ENCODE peak calls at places on chromosomes 11 and 22, in eight cellular contexts. One of them, this sample, is unnamed.

GRCh38 chr11:119533931-119534694 is 111.1 kb upstream of the THY1 start:
- DNase-seq in transverse colon: peak; percentile 74
- DNase-seq in bronchial epithelial cell: peak; percentile 51
- DNase-seq in fibroblast of lung: peak; percentile 52
- DNase-seq in psoas muscle: peak; percentile 81
- DNase-seq in neural crest cell: peak; percentile 81
- DNase-seq in brain microvascular endothelial cell: peak; percentile 67
- DNase-seq in mammary epithelial cell: peak; percentile 57
- DNase-seq in this sample: no peak

GRCh38 chr11:79047356-79047755 is 393.5 kb downstream of the TENM4 start:
- DNase-seq in transverse colon: no peak
- DNase-seq in bronchial epithelial cell: no peak
- DNase-seq in fibroblast of lung: no peak
- DNase-seq in psoas muscle: no peak
- DNase-seq in neural crest cell: no peak
- DNase-seq in brain microvascular endothelial cell: no peak
- DNase-seq in mammary epithelial cell: no peak
- DNase-seq in this sample: no peak

GRCh38 chr22:45544588-45545170 is 42.0 kb downstream of the FBLN1 start:
- DNase-seq in transverse colon: no peak
- DNase-seq in bronchial epithelial cell: peak; percentile 66
- DNase-seq in fibroblast of lung: peak; percentile 61
- DNase-seq in psoas muscle: no peak
- DNase-seq in neural crest cell: no peak
- DNase-seq in brain microvascular endothelial cell: no peak
- DNase-seq in mammary epithelial cell: peak; percentile 49
- DNase-seq in this sample: no peak

GRCh38 chr22:20509344-20510047 is 2.1 kb downstream of the MED15 start:
- DNase-seq in transverse colon: peak; percentile 79
- DNase-seq in bronchial epithelial cell: peak; percentile 86
- DNase-seq in fibroblast of lung: peak; percentile 91
- DNase-seq in psoas muscle: peak; percentile 74
- DNase-seq in neural crest cell: no peak
- DNase-seq in brain microvascular endothelial cell: peak; percentile 93
- DNase-seq in mammary epithelial cell: peak; percentile 90
- DNase-seq in this sample: no peak

GRCh38 chr11:109026891-109027489 is 362.1 kb downstream of the DDX10 start:
- DNase-seq in transverse colon: no peak
- DNase-seq in bronchial epithelial cell: no peak
- DNase-seq in fibroblast of lung: peak; percentile 56
- DNase-seq in psoas muscle: no peak
- DNase-seq in neural crest cell: no peak
- DNase-seq in brain microvascular endothelial cell: no peak
- DNase-seq in mammary epithelial cell: no peak
- DNase-seq in this sample: no peak

GRCh38 chr22:39135092-39135896 is 17.2 kb downstream of the CBX7 start:
- DNase-seq in transverse colon: peak; percentile 44
- DNase-seq in bronchial epithelial cell: no peak
- DNase-seq in fibroblast of lung: peak; percentile 38
- DNase-seq in psoas muscle: no peak
- DNase-seq in neural crest cell: peak; percentile 72
- DNase-seq in brain microvascular endothelial cell: peak; percentile 32
- DNase-seq in mammary epithelial cell: peak; percentile 39
- DNase-seq in this sample: no peak

GRCh38 chr22:49403102-49403501 is 424.6 kb downstream of the BRD1 start:
- DNase-seq in transverse colon: no peak
- DNase-seq in bronchial epithelial cell: no peak
- DNase-seq in fibroblast of lung: no peak
- DNase-seq in psoas muscle: no peak
- DNase-seq in neural crest cell: no peak
- DNase-seq in brain microvascular endothelial cell: no peak
- DNase-seq in mammary epithelial cell: no peak
- DNase-seq in this sample: no peak

GRCh38 chr11:106503901-106504300 is 426.4 kb downstream of the AASDHPPT start:
- DNase-seq in transverse colon: no peak
- DNase-seq in bronchial epithelial cell: no peak
- DNase-seq in fibroblast of lung: no peak
- DNase-seq in psoas muscle: no peak
- DNase-seq in neural crest cell: no peak
- DNase-seq in brain microvascular endothelial cell: peak; percentile 21
- DNase-seq in mammary epithelial cell: no peak
- DNase-seq in this sample: no peak

GRCh38 chr22:19657252-19658056 is 56.8 kb upstream of the SEPTIN5 start:
- DNase-seq in transverse colon: no peak
- DNase-seq in bronchial epithelial cell: no peak
- DNase-seq in fibroblast of lung: no peak
- DNase-seq in psoas muscle: no peak
- DNase-seq in neural crest cell: no peak
- DNase-seq in brain microvascular endothelial cell: no peak
- DNase-seq in mammary epithelial cell: no peak
- DNase-seq in this sample: no peak

GRCh38 chr11:74138572-74138971 is 32.2 kb downstream of the C2CD3 start:
- DNase-seq in transverse colon: no peak
- DNase-seq in bronchial epithelial cell: peak; percentile 98
- DNase-seq in fibroblast of lung: peak; percentile 91
- DNase-seq in psoas muscle: no peak
- DNase-seq in neural crest cell: no peak
- DNase-seq in brain microvascular endothelial cell: peak; percentile 94
- DNase-seq in mammary epithelial cell: peak; percentile 95
- DNase-seq in this sample: peak; percentile 81

GRCh38 chr22:25900880-25901279 is 158.9 kb downstream of the MYO18B start:
- DNase-seq in transverse colon: no peak
- DNase-seq in bronchial epithelial cell: no peak
- DNase-seq in fibroblast of lung: no peak
- DNase-seq in psoas muscle: peak; percentile 63
- DNase-seq in neural crest cell: no peak
- DNase-seq in brain microvascular endothelial cell: no peak
- DNase-seq in mammary epithelial cell: no peak
- DNase-seq in this sample: no peak

GRCh38 chr22:48743601-48744282 is 1083.9 kb downstream of the BRD1 start:
- DNase-seq in transverse colon: no peak
- DNase-seq in bronchial epithelial cell: no peak
- DNase-seq in fibroblast of lung: no peak
- DNase-seq in psoas muscle: no peak
- DNase-seq in neural crest cell: no peak
- DNase-seq in brain microvascular endothelial cell: no peak
- DNase-seq in mammary epithelial cell: no peak
- DNase-seq in this sample: no peak

GRCh38 chr11:15837901-15838489 is 518.4 kb downstream of the SOX6 start:
- DNase-seq in transverse colon: no peak
- DNase-seq in bronchial epithelial cell: no peak
- DNase-seq in fibroblast of lung: no peak
- DNase-seq in psoas muscle: no peak
- DNase-seq in neural crest cell: no peak
- DNase-seq in brain microvascular endothelial cell: no peak
- DNase-seq in mammary epithelial cell: no peak
- DNase-seq in this sample: no peak

GRCh38 chr11:110679323-110679980 is 32.8 kb downstream of the ARHGAP20 start:
- DNase-seq in transverse colon: no peak
- DNase-seq in bronchial epithelial cell: peak; percentile 41
- DNase-seq in fibroblast of lung: peak; percentile 59
- DNase-seq in psoas muscle: no peak
- DNase-seq in neural crest cell: no peak
- DNase-seq in brain microvascular endothelial cell: peak; percentile 24
- DNase-seq in mammary epithelial cell: no peak
- DNase-seq in this sample: no peak

GRCh38 chr22:35930933-35931332 is 97.7 kb downstream of the RBFOX2 start:
- DNase-seq in transverse colon: no peak
- DNase-seq in bronchial epithelial cell: peak; percentile 48
- DNase-seq in fibroblast of lung: peak; percentile 90
- DNase-seq in psoas muscle: no peak
- DNase-seq in neural crest cell: no peak
- DNase-seq in brain microvascular endothelial cell: peak; percentile 67
- DNase-seq in mammary epithelial cell: peak; percentile 44
- DNase-seq in this sample: no peak

GRCh38 chr11:109486129-109486528 is 64.1 kb downstream of the C11orf87 start:
- DNase-seq in transverse colon: no peak
- DNase-seq in bronchial epithelial cell: no peak
- DNase-seq in fibroblast of lung: no peak
- DNase-seq in psoas muscle: no peak
- DNase-seq in neural crest cell: no peak
- DNase-seq in brain microvascular endothelial cell: no peak
- DNase-seq in mammary epithelial cell: no peak
- DNase-seq in this sample: no peak

GRCh38 chr11:4184163-4184916 is 89.7 kb downstream of the RRM1 start:
- DNase-seq in transverse colon: no peak
- DNase-seq in bronchial epithelial cell: no peak
- DNase-seq in fibroblast of lung: peak; percentile 22
- DNase-seq in psoas muscle: no peak
- DNase-seq in neural crest cell: no peak
- DNase-seq in brain microvascular endothelial cell: no peak
- DNase-seq in mammary epithelial cell: no peak
- DNase-seq in this sample: no peak

GRCh38 chr11:72634472-72635095 is 39.6 kb downstream of the PDE2A start:
- DNase-seq in transverse colon: no peak
- DNase-seq in bronchial epithelial cell: no peak
- DNase-seq in fibroblast of lung: no peak
- DNase-seq in psoas muscle: no peak
- DNase-seq in neural crest cell: no peak
- DNase-seq in brain microvascular endothelial cell: no peak
- DNase-seq in mammary epithelial cell: no peak
- DNase-seq in this sample: no peak

GRCh38 chr11:15779518-15779917 is 576.8 kb downstream of the SOX6 start:
- DNase-seq in transverse colon: no peak
- DNase-seq in bronchial epithelial cell: no peak
- DNase-seq in fibroblast of lung: no peak
- DNase-seq in psoas muscle: no peak
- DNase-seq in neural crest cell: no peak
- DNase-seq in brain microvascular endothelial cell: no peak
- DNase-seq in mammary epithelial cell: no peak
- DNase-seq in this sample: no peak

GRCh38 chr11:69330330-69330729 is 36.4 kb downstream of the MYEOV start:
- DNase-seq in transverse colon: no peak
- DNase-seq in bronchial epithelial cell: no peak
- DNase-seq in fibroblast of lung: no peak
- DNase-seq in psoas muscle: no peak
- DNase-seq in neural crest cell: no peak
- DNase-seq in brain microvascular endothelial cell: no peak
- DNase-seq in mammary epithelial cell: no peak
- DNase-seq in this sample: no peak

GRCh38 chr11:61080526-61080925 is 21.8 kb upstream of the CD5 start:
- DNase-seq in transverse colon: no peak
- DNase-seq in bronchial epithelial cell: no peak
- DNase-seq in fibroblast of lung: no peak
- DNase-seq in psoas muscle: no peak
- DNase-seq in neural crest cell: no peak
- DNase-seq in brain microvascular endothelial cell: no peak
- DNase-seq in mammary epithelial cell: no peak
- DNase-seq in this sample: no peak

GRCh38 chr11:65357856-65358356 is 3.4 kb downstream of the TIGD3 start:
- DNase-seq in transverse colon: no peak
- DNase-seq in bronchial epithelial cell: no peak
- DNase-seq in fibroblast of lung: no peak
- DNase-seq in psoas muscle: no peak
- DNase-seq in neural crest cell: no peak
- DNase-seq in brain microvascular endothelial cell: no peak
- DNase-seq in mammary epithelial cell: no peak
- DNase-seq in this sample: no peak

GRCh38 chr11:61777234-61778090 is 14.9 kb downstream of the TMEM258 start:
- DNase-seq in transverse colon: peak; percentile 53
- DNase-seq in bronchial epithelial cell: no peak
- DNase-seq in fibroblast of lung: no peak
- DNase-seq in psoas muscle: peak; percentile 79
- DNase-seq in neural crest cell: no peak
- DNase-seq in brain microvascular endothelial cell: no peak
- DNase-seq in mammary epithelial cell: peak; percentile 22
- DNase-seq in this sample: no peak

DNA sequence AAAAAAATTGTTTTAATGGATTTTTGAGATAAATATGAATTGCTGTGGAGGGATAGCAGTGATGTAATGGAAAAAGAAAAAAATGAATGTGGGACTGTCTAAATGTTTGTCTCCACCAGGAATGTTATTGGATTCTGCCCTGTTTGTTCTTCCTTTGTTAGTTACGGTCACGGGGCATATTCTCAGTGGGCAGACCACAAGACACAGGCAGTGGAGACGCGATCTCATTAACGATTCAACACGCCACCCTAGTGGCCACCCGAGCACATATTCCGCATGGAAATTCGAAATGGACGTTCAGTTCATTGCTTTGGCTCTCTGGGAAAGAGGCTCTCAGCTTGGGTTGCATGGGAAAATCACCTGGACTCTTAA is 151.8 kb upstream of the TTC12 start:
- DNase-seq in transverse colon: no peak
- DNase-seq in bronchial epithelial cell: no peak
- DNase-seq in fibroblast of lung: no peak
- DNase-seq in psoas muscle: no peak
- DNase-seq in neural crest cell: no peak
- DNase-seq in brain microvascular endothelial cell: no peak
- DNase-seq in mammary epithelial cell: no peak
- DNase-seq in this sample: no peak
- TF ChIP-seq CTCF in transverse colon: no peak
- TF ChIP-seq CTCF in bronchial epithelial cell: no peak
- TF ChIP-seq CTCF in fibroblast of lung: no peak
- TF ChIP-seq CTCF in psoas muscle: peak; percentile 20
- TF ChIP-seq CTCF in neural crest cell: peak; percentile 46
- TF ChIP-seq CTCF in brain microvascular endothelial cell: peak; percentile 51
- TF ChIP-seq CTCF in mammary epithelial cell: no peak
- TF ChIP-seq CTCF in this sample: no peak

GRCh38 chr22:37640591-37641250 is 1.3 kb downstream of the SH3BP1 start:
- DNase-seq in transverse colon: peak; percentile 54
- DNase-seq in bronchial epithelial cell: peak; percentile 79
- DNase-seq in fibroblast of lung: no peak
- DNase-seq in psoas muscle: no peak
- DNase-seq in neural crest cell: no peak
- DNase-seq in brain microvascular endothelial cell: no peak
- DNase-seq in mammary epithelial cell: peak; percentile 64
- DNase-seq in this sample: no peak
- TF ChIP-seq CTCF in transverse colon: no peak
- TF ChIP-seq CTCF in bronchial epithelial cell: no peak
- TF ChIP-seq CTCF in fibroblast of lung: no peak
- TF ChIP-seq CTCF in psoas muscle: no peak
- TF ChIP-seq CTCF in neural crest cell: no peak
- TF ChIP-seq CTCF in brain microvascular endothelial cell: no peak
- TF ChIP-seq CTCF in mammary epithelial cell: no peak
- TF ChIP-seq CTCF in this sample: no peak

GRCh38 chr11:7986768-7987559 is at the start of gene EIF3F:
- DNase-seq in transverse colon: peak; percentile 92
- DNase-seq in bronchial epithelial cell: peak; percentile 100
- DNase-seq in fibroblast of lung: peak; percentile 100
- DNase-seq in psoas muscle: peak; percentile 91
- DNase-seq in neural crest cell: peak; percentile 80
- DNase-seq in brain microvascular endothelial cell: peak; percentile 100
- DNase-seq in mammary epithelial cell: peak; percentile 98
- DNase-seq in this sample: peak; percentile 96
- TF ChIP-seq CTCF in transverse colon: peak; percentile 96
- TF ChIP-seq CTCF in bronchial epithelial cell: peak; percentile 83
- TF ChIP-seq CTCF in fibroblast of lung: peak; percentile 82
- TF ChIP-seq CTCF in psoas muscle: peak; percentile 85
- TF ChIP-seq CTCF in neural crest cell: peak; percentile 97
- TF ChIP-seq CTCF in brain microvascular endothelial cell: peak; percentile 89
- TF ChIP-seq CTCF in mammary epithelial cell: peak; percentile 84
- TF ChIP-seq CTCF in this sample: peak; percentile 90

DNA sequence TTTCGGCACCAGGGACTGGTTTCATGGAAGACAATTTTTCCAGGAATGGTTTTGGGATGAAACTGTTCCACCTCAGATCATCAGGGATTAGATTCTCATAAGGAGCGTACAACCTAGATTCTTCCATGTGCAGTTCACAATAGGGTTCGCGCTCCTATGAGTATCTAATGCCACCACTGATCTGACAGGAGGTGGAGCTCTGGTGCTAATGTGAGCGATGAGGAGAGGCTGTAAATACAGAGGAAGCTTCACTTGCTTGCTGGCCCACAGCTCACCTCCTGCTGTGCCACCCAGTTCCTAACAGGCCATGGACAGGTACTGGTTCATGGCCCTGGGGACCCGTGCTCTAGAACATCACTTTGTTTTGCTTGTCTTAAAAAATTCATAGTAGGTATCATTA is 41.8 kb upstream of the AMPD3 start:
- DNase-seq in transverse colon: peak; percentile 33
- DNase-seq in bronchial epithelial cell: peak; percentile 35
- DNase-seq in fibroblast of lung: peak; percentile 26
- DNase-seq in psoas muscle: no peak
- DNase-seq in neural crest cell: no peak
- DNase-seq in brain microvascular endothelial cell: peak; percentile 36
- DNase-seq in mammary epithelial cell: peak; percentile 27
- DNase-seq in this sample: no peak
- TF ChIP-seq CTCF in transverse colon: no peak
- TF ChIP-seq CTCF in bronchial epithelial cell: no peak
- TF ChIP-seq CTCF in fibroblast of lung: peak; percentile 14
- TF ChIP-seq CTCF in psoas muscle: no peak
- TF ChIP-seq CTCF in neural crest cell: no peak
- TF ChIP-seq CTCF in brain microvascular endothelial cell: peak; percentile 55
- TF ChIP-seq CTCF in mammary epithelial cell: no peak
- TF ChIP-seq CTCF in this sample: no peak